ENCODE peak calls at places on chromosome 2, in seven cellular contexts. X is HCT116, C is GM12878, Z is K562, H is SK-N-SH, B is H1, I is HepG2. T is an unnamed sample.

GRCh38 chr2:47346669-47347068 is 56.3 kb upstream of the MSH2 start:
- DNase-seq in X (no peak), C (no peak), Z (no peak), H (no peak), B (no peak), I (no peak), T (no peak)

GRCh38 chr2:57207191-57207590 is 839.4 kb upstream of the VRK2 start:
- DNase-seq in X (no peak), C (no peak), Z (no peak), H (no peak), B (no peak), I (no peak), T (no peak)

GRCh38 chr2:83365476-83365875 is 1093.6 kb downstream of the SUCLG1 start:
- DNase-seq in X (no peak), C (no peak), Z (no peak), H (no peak), B (no peak), I (no peak), T (no peak)

GRCh38 chr2:27870724-27871123 is 19.5 kb downstream of the RBKS start:
- DNase-seq in X (no peak), C (no peak), Z (no peak), H (no peak), B (no peak), I (no peak), T (no peak)

GRCh38 chr2:121254748-121255147 is 30.3 kb downstream of the TFCP2L1 start:
- DNase-seq in X (no peak), C (no peak), Z (no peak), H (no peak), B (no peak), I (no peak), T (no peak)

GRCh38 chr2:14910659-14911058 is 278.1 kb downstream of the LRATD1 start:
- DNase-seq in X (no peak), C (no peak), Z (no peak), H (no peak), B (no peak), I (no peak), T (no peak)

GRCh38 chr2:170932166-170932565 is 3.1 kb downstream of the GORASP2 start:
- DNase-seq in X (no peak), C (no peak), Z (no peak), H (no peak), B (no peak), I (no peak), T (no peak)

GRCh38 chr2:207505728-207506127 is 24.0 kb upstream of the CREB1 start:
- DNase-seq in X (no peak), C (no peak), Z (no peak), H (no peak), B (no peak), I (no peak), T (no peak)

GRCh38 chr2:159290289-159290907 is 3.9 kb upstream of the WDSUB1 start:
- DNase-seq in X (peak; percentile 51), C (no peak), Z (peak; percentile 49), H (peak; percentile 57), B (no peak), I (peak; percentile 33), T (peak; percentile 23)

GRCh38 chr2:38037325-38037724 is 38.6 kb downstream of the CYP1B1 start:
- DNase-seq in X (no peak), C (no peak), Z (no peak), H (no peak), B (no peak), I (no peak), T (no peak)

GRCh38 chr2:102442967-102443828 is 20.2 kb downstream of the IL18RAP start:
- DNase-seq in X (peak; percentile 18), C (no peak), Z (peak; percentile 65), H (no peak), B (no peak), I (peak; percentile 30), T (no peak)

GRCh38 chr2:63628543-63628942 is 39.8 kb downstream of the MDH1 start:
- DNase-seq in X (no peak), C (no peak), Z (no peak), H (no peak), B (no peak), I (no peak), T (no peak)

GRCh38 chr2:240231838-240232244 is 91.4 kb upstream of the OTOS start:
- DNase-seq in X (no peak), C (no peak), Z (no peak), H (no peak), B (peak; percentile 39), I (no peak), T (no peak)

GRCh38 chr2:20675701-20676352 is 8.9 kb downstream of the GDF7 start:
- DNase-seq in X (no peak), C (peak; percentile 15), Z (no peak), H (no peak), B (peak; percentile 66), I (peak; percentile 78), T (peak; percentile 54)

GRCh38 chr2:219278655-219279150 is 463 bp upstream of the DNAJB2 start:
- DNase-seq in X (no peak), C (no peak), Z (no peak), H (no peak), B (no peak), I (no peak), T (no peak)

GRCh38 chr2:120914839-120915521 is 179.3 kb downstream of the GLI2 start:
- DNase-seq in X (no peak), C (no peak), Z (peak; percentile 72), H (no peak), B (no peak), I (peak; percentile 61), T (no peak)

GRCh38 chr2:189581354-189582139 is 961 bp upstream of the SLC40A1 start:
- DNase-seq in X (no peak), C (no peak), Z (peak; percentile 90), H (peak; percentile 54), B (no peak), I (peak; percentile 62), T (peak; percentile 70)

GRCh38 chr2:190344275-190344827 is 962 bp downstream of the INPP1 start:
- DNase-seq in X (no peak), C (no peak), Z (no peak), H (no peak), B (no peak), I (peak; percentile 75), T (no peak)

GRCh38 chr2:191114403-191114886 is 36.3 kb downstream of the STAT4 start:
- DNase-seq in X (no peak), C (peak; percentile 55), Z (no peak), H (no peak), B (no peak), I (no peak), T (no peak)

GRCh38 chr2:119223521-119224390 is at the start of gene STEAP3:
- DNase-seq in X (peak; percentile 34), C (no peak), Z (peak; percentile 91), H (peak; percentile 93), B (peak; percentile 84), I (peak; percentile 74), T (peak; percentile 56)

GRCh38 chr2:37664190-37664751 is 7.2 kb downstream of the CDC42EP3 start:
- DNase-seq in X (no peak), C (no peak), Z (no peak), H (no peak), B (no peak), I (no peak), T (no peak)

GRCh38 chr2:85413592-85414421 is 3.6 kb upstream of the CAPG start:
- DNase-seq in X (no peak), C (no peak), Z (peak; percentile 77), H (no peak), B (peak; percentile 71), I (no peak), T (no peak)

DNA sequence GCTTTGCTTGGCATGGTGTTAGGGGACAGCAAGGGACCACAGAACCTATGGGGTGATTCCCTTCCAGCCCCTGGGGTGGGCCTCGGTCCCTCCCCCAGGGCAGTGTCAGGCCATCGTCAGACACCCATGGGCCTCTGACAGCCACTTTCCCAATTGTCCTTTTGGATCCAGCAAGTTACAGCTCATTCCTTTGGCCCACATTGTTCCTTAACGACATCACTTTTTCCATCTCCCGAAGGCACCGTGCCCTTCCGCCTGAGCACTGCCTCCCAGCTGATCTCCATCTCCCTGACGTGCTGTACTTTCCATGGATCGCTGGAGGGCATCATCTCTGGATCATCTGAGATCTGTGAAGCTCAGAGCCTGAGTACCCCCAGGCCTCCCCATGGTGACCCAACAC is 10.4 kb upstream of the KCNK3 start:
- DNase-seq in X (no peak), C (no peak), Z (no peak), H (no peak), B (no peak), I (no peak), T (no peak)
- TF ChIP-seq JUND in X (peak; percentile 19), C (no peak), Z (no peak), H (no peak), B (no peak), I (no peak), T (no peak)

DNA sequence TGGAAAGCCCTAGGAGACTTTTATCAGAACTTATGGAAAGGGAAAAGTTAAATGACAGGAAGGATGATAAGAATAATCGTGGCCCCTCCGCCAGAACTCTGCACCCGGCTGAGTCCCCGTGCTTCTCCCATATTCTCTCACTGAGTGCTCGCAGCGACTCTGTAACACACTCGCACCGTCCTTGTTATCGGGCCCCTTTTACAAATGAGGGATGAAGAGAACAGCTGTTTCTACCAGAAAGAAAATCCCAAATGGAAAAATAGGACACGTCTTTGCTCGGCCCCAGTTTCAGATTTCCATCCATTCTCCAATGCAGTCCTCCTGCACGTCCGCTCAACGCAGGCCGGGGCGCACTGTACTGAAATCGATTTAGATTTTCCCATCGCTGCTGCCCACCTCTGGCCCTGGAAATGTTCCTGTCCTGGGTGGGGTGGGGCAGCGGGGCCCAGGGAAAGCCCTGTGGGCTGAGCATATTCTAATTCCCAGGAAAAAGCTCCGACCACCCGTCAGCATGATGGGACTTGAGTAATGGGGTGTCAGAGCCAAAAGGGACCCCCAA is 66.5 kb downstream of the KCNF1 start:
- DNase-seq in X (no peak), C (no peak), Z (no peak), H (no peak), B (no peak), I (no peak), T (no peak)
- TF ChIP-seq JUND in X (no peak), C (no peak), Z (no peak), H (no peak), B (no peak), I (no peak), T (no peak)

GRCh38 chr2:126766897-126767296 is 110.9 kb downstream of the GYPC start:
- DNase-seq in X (no peak), C (no peak), Z (no peak), H (no peak), B (no peak), I (no peak), T (no peak)
- TF ChIP-seq JUND in X (no peak), C (no peak), Z (no peak), H (no peak), B (no peak), I (no peak), T (no peak)

DNA sequence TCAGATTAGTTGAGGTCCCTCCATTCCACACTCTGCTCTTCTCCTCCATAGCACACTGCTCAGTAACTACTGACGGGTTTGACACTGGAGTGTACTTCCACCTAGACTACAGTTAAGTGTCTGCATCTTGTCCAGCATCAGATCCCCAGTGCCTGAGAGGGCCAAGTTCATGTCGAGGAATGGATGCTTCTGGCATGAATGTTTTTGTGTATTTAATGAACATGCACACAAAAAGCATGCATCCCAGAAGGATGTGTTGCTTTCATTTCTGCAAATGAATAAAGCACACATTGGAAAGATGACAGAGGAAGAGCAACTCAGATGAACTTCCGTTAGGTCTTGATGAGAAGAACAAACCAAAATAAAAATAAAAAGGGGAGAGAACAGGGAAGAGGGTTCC is 27.8 kb downstream of the C2orf49 start:
- DNase-seq in X (no peak), C (no peak), Z (no peak), H (no peak), B (no peak), I (no peak), T (no peak)
- TF ChIP-seq JUND in X (no peak), C (no peak), Z (no peak), H (no peak), B (no peak), I (no peak), T (no peak)